ENCODE peak calls at places on chromosomes 6 and 20, in eight cellular contexts. H is astrocyte of the cerebellum, V is upper lobe of left lung, C is left lung, U is choroid plexus epithelial cell, G is PC-3, E is endothelial cell of umbilical vein, Q is fibroblast of pulmonary artery. J is an unnamed sample.

GRCh38 chr6:132392792-132393191 is 8.5 kb downstream of the MOXD1 start:
- DNase-seq in E (peak), Q (peak), H (no peak), C (no peak), U (peak), V (no peak), G (peak), J (peak)

GRCh38 chr6:38169221-38169674 is 349.7 kb downstream of the ZFAND3 start:
- DNase-seq in G (no peak), V (no peak), C (no peak), Q (no peak), U (no peak), E (no peak), H (no peak), J (no peak)

GRCh38 chr6:5208491-5208890 is 52.3 kb downstream of the LYRM4 start:
- DNase-seq in G (no peak), C (no peak), H (no peak), U (no peak), V (no peak), Q (peak), E (peak), J (no peak)

GRCh38 chr20:20897922-20898321 is 185.5 kb upstream of the RALGAPA2 start:
- DNase-seq in E (no peak), C (no peak), V (no peak), Q (no peak), U (no peak), G (no peak), H (no peak), J (no peak)

GRCh38 chr6:100538086-100538485 is 73.4 kb upstream of the SIM1 start:
- DNase-seq in Q (peak), G (no peak), C (no peak), V (no peak), U (peak), E (peak), H (no peak), J (peak)

GRCh38 chr6:34466242-34467185 is 638 bp downstream of the PACSIN1 start:
- DNase-seq in Q (no peak), H (no peak), C (no peak), E (no peak), G (no peak), U (no peak), V (no peak), J (no peak)

GRCh38 chr20:22371843-22372242 is 212.5 kb downstream of the FOXA2 start:
- DNase-seq in Q (no peak), C (no peak), V (no peak), H (no peak), G (no peak), U (peak), E (no peak), J (no peak)

GRCh38 chr20:24389686-24390085 is 79.7 kb upstream of the SYNDIG1 start:
- DNase-seq in V (no peak), G (no peak), E (no peak), U (no peak), C (peak), H (no peak), Q (no peak), J (no peak)

GRCh38 chr6:75409286-75409685 is 84.3 kb downstream of the FILIP1 start:
- DNase-seq in Q (no peak), U (no peak), V (no peak), C (no peak), E (no peak), H (no peak), G (no peak), J (no peak)

GRCh38 chr6:163892814-163893561 is 478.5 kb downstream of the QKI start:
- DNase-seq in E (no peak), H (no peak), Q (no peak), V (no peak), C (no peak), G (no peak), U (no peak), J (no peak)

GRCh38 chr6:14025160-14025559 is 92.4 kb upstream of the CD83 start:
- DNase-seq in Q (no peak), V (no peak), C (no peak), H (no peak), E (no peak), U (no peak), G (no peak), J (no peak)

GRCh38 chr20:24668384-24668702 is 198.9 kb downstream of the SYNDIG1 start:
- DNase-seq in C (no peak), V (no peak), Q (no peak), U (no peak), G (no peak), H (no peak), E (no peak), J (no peak)

GRCh38 chr6:107956586-107957164 is 1.3 kb downstream of the SEC63 start:
- DNase-seq in G (no peak), U (peak), V (no peak), H (no peak), E (no peak), C (no peak), Q (peak), J (peak)

GRCh38 chr6:356828-357251 is 34.7 kb upstream of the IRF4 start:
- DNase-seq in C (no peak), H (no peak), Q (no peak), E (no peak), V (no peak), G (no peak), U (no peak), J (no peak)

GRCh38 chr6:81145506-81145905 is 607.0 kb downstream of the TENT5A start:
- DNase-seq in V (no peak), H (no peak), C (no peak), Q (no peak), E (no peak), G (no peak), U (no peak), J (no peak)

GRCh38 chr6:16200231-16200941 is 38.0 kb upstream of the GMPR start:
- DNase-seq in U (peak), C (no peak), Q (peak), G (no peak), E (no peak), H (no peak), V (no peak), J (peak)

GRCh38 chr6:4370066-4370465 is 234.7 kb upstream of the ECI2 start:
- DNase-seq in E (peak), C (no peak), V (no peak), H (peak), G (peak), Q (peak), U (peak), J (peak)

GRCh38 chr20:40293740-40294139 is 395.3 kb downstream of the MAFB start:
- DNase-seq in Q (peak), C (no peak), G (no peak), V (no peak), E (peak), H (no peak), U (peak), J (peak)

GRCh38 chr6:160520043-160520904 is 143.8 kb downstream of the LPA start:
- DNase-seq in Q (peak), H (no peak), E (peak), U (peak), V (peak), G (peak), C (peak), J (peak)

GRCh38 chr20:52230406-52230805 is 38.8 kb upstream of the ZFP64 start:
- DNase-seq in Q (peak), U (peak), G (no peak), C (no peak), H (no peak), V (no peak), E (no peak), J (peak)

GRCh38 chr6:134451529-134451928 is 133.6 kb upstream of the SGK1 start:
- DNase-seq in Q (no peak), H (no peak), E (no peak), V (no peak), U (no peak), G (no peak), C (no peak), J (no peak)

DNA sequence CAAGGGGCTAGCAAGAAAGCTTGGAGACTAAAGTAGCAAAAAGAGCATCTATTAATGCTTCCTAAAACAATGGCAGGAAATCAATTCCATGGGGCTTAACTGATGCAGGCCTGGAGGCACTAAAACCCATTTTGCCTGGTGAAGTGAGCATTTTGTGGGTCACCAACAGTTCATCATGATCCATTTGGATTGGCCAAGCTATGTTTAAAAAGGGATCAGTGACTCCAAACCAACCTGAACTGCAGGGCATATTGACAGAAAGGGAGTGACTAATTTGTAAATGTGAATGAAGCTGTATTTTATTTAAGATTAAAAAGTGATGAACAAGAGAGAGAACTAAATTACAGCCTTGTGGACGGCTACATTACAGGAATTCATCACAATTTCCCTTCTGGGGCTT is 132.0 kb downstream of the PCSK2 start:
- DNase-seq in G (no peak), E (no peak), V (no peak), Q (no peak), C (no peak), H (no peak), U (no peak), J (no peak)
- H3K4me3 ChIP-seq in G (no peak), E (no peak), V (no peak), Q (no peak), C (no peak), H (no peak), U (no peak), J (no peak)

DNA sequence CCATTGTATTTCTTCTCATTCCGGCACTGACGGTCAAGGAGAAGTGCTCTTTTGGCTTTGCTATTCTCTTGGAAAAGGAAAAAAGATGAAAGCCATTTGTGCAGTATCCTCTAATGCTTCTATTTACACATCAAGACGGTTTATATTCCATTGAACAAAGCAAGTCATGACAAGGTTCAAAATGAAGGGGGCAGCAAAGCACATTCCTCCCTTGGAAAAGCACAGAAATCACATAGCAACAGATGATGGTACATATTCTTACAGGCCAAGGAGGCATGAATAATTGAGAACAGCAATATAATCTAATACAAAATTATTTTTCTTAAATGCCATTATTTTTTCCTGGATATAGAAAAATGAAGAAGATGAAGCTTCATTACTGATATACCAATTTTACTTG is 508.2 kb upstream of the JAG1 start:
- DNase-seq in U (no peak), E (no peak), C (no peak), H (no peak), G (no peak), Q (no peak), V (no peak), J (no peak)
- TF ChIP-seq CTCF in U (peak), E (no peak), C (no peak), H (no peak), G (no peak), Q (no peak), V (no peak), J (no peak)

DNA sequence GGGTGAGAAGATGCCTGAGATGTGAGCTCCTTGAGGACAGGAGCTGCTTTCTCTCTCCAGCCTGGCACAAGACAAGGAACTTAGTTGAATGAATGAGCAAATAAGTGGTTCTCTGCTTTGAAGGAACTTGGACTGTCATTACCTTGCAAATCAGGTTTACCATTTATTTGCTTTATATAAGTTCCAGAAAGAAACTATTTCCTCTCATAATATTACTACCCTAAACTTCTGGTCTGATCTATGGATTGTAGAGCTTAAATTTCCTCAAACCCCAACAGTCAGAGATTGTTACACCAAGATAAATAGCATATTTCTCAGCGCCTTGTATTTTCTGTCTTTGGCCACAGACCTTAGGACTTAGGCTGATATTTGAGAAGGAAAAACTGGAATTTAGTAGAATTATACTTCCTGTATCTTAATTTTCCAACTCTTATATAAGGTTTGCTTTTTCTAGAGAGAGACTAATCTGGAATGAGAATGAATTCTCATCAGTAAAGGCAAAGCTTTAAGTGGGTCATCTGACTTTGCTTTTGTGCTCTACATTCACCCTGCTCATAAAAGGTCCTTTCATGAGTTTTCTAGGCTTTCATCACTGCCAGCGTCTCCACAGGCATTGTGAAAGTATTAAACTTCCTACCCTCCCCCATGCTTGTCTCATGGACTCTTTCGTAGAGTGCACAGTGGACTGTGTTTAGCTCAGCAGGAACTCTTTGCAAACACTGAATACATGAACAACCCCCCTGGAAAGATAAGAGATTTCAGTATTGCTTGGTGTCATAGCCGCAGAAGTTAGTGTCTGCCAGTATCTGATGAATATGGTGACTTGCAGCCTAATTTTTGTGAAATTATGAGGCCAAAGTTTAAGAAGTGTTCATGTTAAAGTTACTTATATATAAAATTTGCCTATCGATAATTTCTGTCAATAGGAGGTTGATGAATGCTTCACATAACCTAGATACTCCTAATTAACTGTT is 74.0 kb downstream of the PTPRA start:
- DNase-seq in U (peak), G (no peak), V (peak), H (peak), E (no peak), Q (peak), C (no peak), J (peak)
- H3K4me3 ChIP-seq in U (no peak), G (no peak), V (no peak), H (no peak), E (no peak), Q (no peak), C (no peak), J (no peak)

DNA sequence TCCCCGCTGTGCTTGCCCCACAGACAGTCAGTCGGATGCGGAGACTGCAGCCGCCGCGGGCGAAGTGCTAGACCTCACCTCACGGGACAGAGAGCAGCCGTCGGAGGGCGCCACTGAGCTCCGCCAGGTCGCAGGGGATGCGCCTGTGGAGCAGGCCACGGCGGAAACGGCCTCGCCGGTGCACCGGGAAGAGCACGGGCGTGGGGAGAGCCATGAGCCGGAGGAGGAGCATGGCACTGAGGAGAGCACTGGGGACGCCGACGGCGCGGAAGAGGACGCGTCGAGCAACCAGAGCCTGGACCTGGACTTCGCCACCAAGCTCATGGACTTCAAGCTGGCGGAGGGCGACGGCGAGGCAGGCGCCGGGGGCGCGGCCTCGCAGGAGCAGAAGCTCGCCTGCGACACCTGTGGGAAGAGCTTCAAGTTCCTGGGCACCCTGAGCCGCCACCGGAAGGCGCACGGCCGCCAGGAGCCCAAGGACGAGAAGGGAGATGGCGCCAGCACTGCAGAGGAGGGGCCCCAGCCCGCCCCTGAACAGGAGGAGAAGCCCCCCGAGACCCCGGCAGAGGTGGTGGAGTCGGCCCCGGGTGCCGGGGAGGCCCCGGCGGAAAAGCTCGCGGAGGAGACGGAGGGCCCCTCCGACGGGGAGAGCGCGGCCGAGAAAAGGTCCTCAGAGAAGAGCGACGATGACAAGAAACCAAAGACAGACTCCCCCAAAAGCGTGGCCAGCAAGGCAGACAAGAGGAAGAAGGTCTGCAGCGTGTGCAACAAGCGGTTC is 66.4 kb downstream of the SSR1 start:
- DNase-seq in H (no peak), U (no peak), E (no peak), G (no peak), Q (no peak), V (no peak), C (no peak), J (no peak)
- TF ChIP-seq CTCF in H (no peak), U (peak), E (no peak), G (no peak), Q (no peak), V (no peak), C (no peak), J (no peak)

DNA sequence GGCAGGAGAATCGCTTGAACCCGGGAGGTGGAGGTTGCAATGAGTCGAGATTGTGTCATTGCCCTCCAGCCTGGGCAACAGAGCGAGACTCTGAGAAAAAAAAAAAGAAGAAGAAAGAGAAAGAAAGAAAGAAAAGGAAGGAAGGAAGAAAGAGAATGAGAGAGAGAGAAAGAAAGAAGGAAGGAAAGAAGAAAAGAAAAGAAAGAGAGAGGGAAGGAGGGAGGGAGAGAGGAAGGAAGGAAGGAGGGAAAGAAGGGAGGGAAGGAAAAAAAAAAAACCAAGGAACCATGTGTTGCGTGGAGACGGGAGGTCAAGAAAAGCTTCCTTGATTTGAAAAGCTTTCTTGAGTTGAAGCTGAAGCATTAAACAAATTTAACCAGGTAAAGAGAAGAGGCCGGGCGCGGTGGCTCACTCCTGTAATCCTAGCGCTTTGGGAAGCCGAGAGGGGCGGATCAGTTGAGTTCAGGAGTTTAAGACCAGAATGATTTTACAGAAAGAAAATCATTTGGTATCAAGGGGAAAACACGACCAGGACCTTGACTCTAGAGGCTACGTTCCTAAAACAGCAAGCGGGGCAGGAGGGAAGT is 90.5 kb upstream of the PRSS16 start:
- DNase-seq in U (no peak), H (no peak), G (no peak), Q (no peak), V (no peak), E (no peak), C (no peak), J (no peak)
- H3K4me3 ChIP-seq in U (peak), H (peak), G (peak), Q (peak), V (no peak), E (peak), C (peak), J (peak)

GRCh38 chr6:151142676-151143075 is 97.1 kb upstream of the AKAP12 start:
- DNase-seq in G (no peak), H (no peak), C (no peak), Q (no peak), U (no peak), V (no peak), E (no peak), J (no peak)

GRCh38 chr6:151141685-151142084 is 98.1 kb upstream of the AKAP12 start:
- DNase-seq in V (no peak), C (no peak), U (peak), H (no peak), E (peak), Q (peak), G (peak), J (peak)

GRCh38 chr6:151139524-151139923 is 100.2 kb upstream of the AKAP12 start:
- DNase-seq in E (no peak), Q (no peak), H (no peak), U (no peak), C (no peak), G (no peak), V (no peak), J (no peak)

GRCh38 chr6:151143337-151143736 is 96.4 kb upstream of the AKAP12 start:
- DNase-seq in U (no peak), G (no peak), E (no peak), V (no peak), H (no peak), C (no peak), Q (no peak), J (no peak)

DNA sequence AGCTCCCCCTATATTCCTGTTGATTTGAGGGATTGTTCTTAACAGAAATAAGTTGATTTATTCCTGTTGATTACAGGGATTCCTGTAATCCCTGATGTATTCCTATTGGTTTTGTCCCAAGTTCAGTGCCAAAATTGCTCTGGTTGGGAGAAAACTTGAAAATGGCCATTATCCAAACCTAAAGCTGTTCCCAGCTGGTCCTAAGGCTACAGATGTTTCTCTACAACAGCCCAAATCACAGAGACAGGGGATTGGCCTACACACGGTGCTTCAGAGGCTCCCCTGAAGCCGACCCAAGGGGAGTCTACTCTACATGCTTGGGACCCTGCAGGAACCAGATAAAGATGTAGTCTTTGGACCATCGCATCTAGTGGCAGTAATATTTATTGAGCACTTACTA is 99.0 kb upstream of the AKAP12 start:
- DNase-seq in U (no peak), G (no peak), Q (no peak), V (no peak), H (no peak), E (no peak), C (no peak), J (peak)
- TF ChIP-seq CTCF in U (no peak), G (no peak), Q (no peak), V (no peak), H (no peak), E (no peak), C (no peak), J (no peak)

J was measured in cardiac fibroblast.